ENCODE peak calls at places on chromosome 21, in five cellular contexts. T, X, V, R and O are unnamed samples.

GRCh38 chr21:46183910-46184624 is at the start of gene SPATC1L:
- DNase-seq in X (peak; percentile 83), R (peak; percentile 61), V (peak; percentile 42), T (peak; percentile 73), O (peak; percentile 46)

GRCh38 chr21:46120301-46121285 is 22.7 kb downstream of the COL6A2 start:
- DNase-seq in V (no peak), X (peak; percentile 26), R (peak; percentile 3), T (no peak), O (no peak)

GRCh38 chr21:35096959-35097358 is 47.9 kb upstream of the RUNX1 start:
- DNase-seq in T (no peak), V (no peak), R (no peak), X (no peak), O (no peak)

GRCh38 chr21:34883501-34884271 is 165.4 kb downstream of the RUNX1 start:
- DNase-seq in R (no peak), T (no peak), X (no peak), V (no peak), O (no peak)

GRCh38 chr21:29508311-29508710 is 209.6 kb downstream of the BACH1 start:
- DNase-seq in V (no peak), X (no peak), T (no peak), R (no peak), O (no peak)

GRCh38 chr21:16535100-16535418 is 805.3 kb downstream of the USP25 start:
- DNase-seq in X (peak; percentile 86), R (peak; percentile 85), T (no peak), V (peak; percentile 59), O (no peak)

GRCh38 chr21:26966360-26966977 is 419 bp downstream of the ADAMTS5 start:
- DNase-seq in R (no peak), T (no peak), X (peak; percentile 28), V (no peak), O (no peak)

GRCh38 chr21:15414057-15414456 is 315.7 kb upstream of the USP25 start:
- DNase-seq in V (no peak), T (peak; percentile 68), R (no peak), X (no peak), O (no peak)

GRCh38 chr21:30072496-30072895 is 94.1 kb downstream of the CLDN17 start:
- DNase-seq in R (peak; percentile 8), V (no peak), X (no peak), T (peak; percentile 29), O (no peak)

GRCh38 chr21:43794311-43794710 is 4.9 kb downstream of the RRP1 start:
- DNase-seq in R (no peak), X (no peak), T (no peak), V (no peak), O (no peak)

GRCh38 chr21:43794857-43795256 is 5.5 kb downstream of the RRP1 start:
- DNase-seq in R (no peak), X (no peak), V (no peak), T (no peak), O (no peak)

GRCh38 chr21:43793243-43793642 is 3.9 kb downstream of the RRP1 start:
- DNase-seq in V (no peak), X (no peak), T (no peak), R (no peak), O (no peak)

GRCh38 chr21:43790053-43790524 is 712 bp downstream of the RRP1 start:
- DNase-seq in X (no peak), R (no peak), T (no peak), V (no peak), O (no peak)

GRCh38 chr21:43792406-43792805 is 3.0 kb downstream of the RRP1 start:
- DNase-seq in X (no peak), V (no peak), T (no peak), R (no peak), O (no peak)
- H3K36me3 ChIP-seq in X (no peaks in the 10 kb centered on the region), V (peaks cover 6% of the 10 kb centered on the region), T (peaks cover 46% of the 10 kb centered on the region), R (peaks cover 62% of the 10 kb centered on the region), O (peaks cover 77% of the 10 kb centered on the region)

DNA sequence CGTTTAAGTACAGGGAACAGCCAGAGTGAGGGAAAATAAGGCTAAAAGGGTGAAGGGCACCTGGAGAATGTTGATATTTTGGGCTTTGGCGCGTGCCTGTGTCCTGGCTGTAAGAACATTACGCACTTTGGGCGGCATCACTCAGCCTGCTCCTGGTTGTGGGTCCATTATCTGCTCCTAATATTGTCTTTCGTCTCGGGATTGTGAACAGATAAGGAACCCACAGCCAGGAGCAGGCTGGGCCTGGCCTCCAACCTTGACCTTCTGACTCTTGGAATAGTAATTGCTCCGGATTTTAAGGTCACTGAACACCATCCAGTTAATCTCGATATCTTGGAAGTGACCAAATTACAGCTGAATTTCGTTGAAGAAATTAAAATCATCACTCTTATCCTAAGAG is 61.9 kb downstream of the TCP10L start:
- DNase-seq in X (no peak), R (no peak), T (no peak), V (no peak), O (no peak)
- H3K27ac ChIP-seq in X (peak overlapping the region; percentile 10), R (peak overlapping the region; percentile 50), T (no peak overlapping the region), V (no peak overlapping the region), O (no peak overlapping the region)

GRCh38 chr21:42237577-42237976 is 18.6 kb downstream of the ABCG1 start:
- DNase-seq in T (no peak), R (no peak), X (no peak), V (no peak), O (peak; percentile 36)
- H3K4me1 ChIP-seq in T (peaks cover 46% of the 10 kb centered on the region), R (peaks cover 61% of the 10 kb centered on the region), X (peaks cover 61% of the 10 kb centered on the region), V (peaks cover 35% of the 10 kb centered on the region), O (peaks cover 95% of the 10 kb centered on the region)

GRCh38 chr21:44490816-44491215 is 35.5 kb downstream of the LRRC3 start:
- DNase-seq in X (no peak), T (no peak), V (no peak), R (no peak), O (no peak)
- H3K36me3 ChIP-seq in X (no peaks in the 10 kb centered on the region), T (no peaks in the 10 kb centered on the region), V (no peaks in the 10 kb centered on the region), R (no peaks in the 10 kb centered on the region), O (no peaks in the 10 kb centered on the region)

DNA sequence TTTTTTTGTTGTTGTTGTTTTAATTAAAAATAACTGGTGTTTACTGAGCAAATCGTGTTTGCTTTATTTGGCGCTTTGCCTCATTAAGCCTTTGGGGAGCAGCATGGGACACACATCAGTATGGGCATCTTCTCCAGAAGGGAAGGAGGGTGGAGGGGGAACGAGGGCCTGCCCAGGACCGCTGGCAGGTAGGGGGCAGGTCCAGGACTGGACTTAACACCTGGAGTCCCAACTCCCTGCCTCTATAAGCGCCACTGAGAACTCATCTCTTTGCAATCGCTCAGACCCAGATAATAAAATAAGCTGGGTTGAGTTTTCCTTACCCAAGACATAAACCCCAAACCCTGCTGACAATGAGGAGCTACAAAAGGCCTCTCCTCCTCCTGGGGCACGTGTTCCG is 15.1 kb downstream of the ABCG1 start:
- DNase-seq in T (no peak), V (no peak), X (no peak), R (no peak), O (no peak)
- H3K27ac ChIP-seq in T (peak overlapping the region; percentile 86), V (no peak overlapping the region), X (peak overlapping the region; percentile 60), R (peak overlapping the region; percentile 67), O (peak overlapping the region; percentile 99)

GRCh38 chr21:44052071-44052829 is 40.1 kb downstream of the TRAPPC10 start:
- DNase-seq in V (no peak), X (no peak), R (no peak), T (no peak), O (no peak)
- H3K4me1 ChIP-seq in V (peaks cover 10% of the 10 kb centered on the region), X (peaks cover 41% of the 10 kb centered on the region), R (peaks cover 12% of the 10 kb centered on the region), T (no peaks in the 10 kb centered on the region), O (peaks cover 7% of the 10 kb centered on the region)

GRCh38 chr21:37168666-37169065 is 95.6 kb downstream of the TTC3 start:
- DNase-seq in T (no peak), R (no peak), V (no peak), X (no peak), O (no peak)
- H3K36me3 ChIP-seq in T (peaks cover 7% of the 10 kb centered on the region), R (peaks cover 73% of the 10 kb centered on the region), V (no peaks in the 10 kb centered on the region), X (peaks cover 5% of the 10 kb centered on the region), O (peaks cover 69% of the 10 kb centered on the region)

DNA sequence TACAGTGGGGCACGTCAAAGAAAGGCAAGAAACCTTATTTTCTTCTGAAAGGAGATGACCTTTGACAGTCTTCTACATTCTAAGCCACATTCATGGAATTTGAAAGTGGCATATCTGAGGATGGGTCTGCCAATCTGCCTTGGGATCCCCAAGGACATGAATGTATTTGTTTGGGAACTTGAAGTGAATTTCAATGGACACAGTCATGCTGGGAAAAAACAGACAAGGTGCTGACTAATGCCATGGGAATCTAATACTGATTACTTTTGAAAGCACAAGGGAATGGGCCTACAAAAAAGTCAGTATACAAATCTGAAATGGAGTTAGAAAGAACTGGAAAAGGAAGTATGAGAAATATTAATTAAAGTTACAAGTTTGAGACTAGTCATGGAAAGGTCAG is 128.8 kb downstream of the KCNJ6 start:
- DNase-seq in V (no peak), R (no peak), X (no peak), T (no peak), O (no peak)
- H3K27ac ChIP-seq in V (no peak overlapping the region), R (no peak overlapping the region), X (no peak overlapping the region), T (no peak overlapping the region), O (no peak overlapping the region)

GRCh38 chr21:33217168-33217567 is 12.6 kb upstream of the IFNAR2 start:
- DNase-seq in R (no peak), V (no peak), X (no peak), T (no peak), O (no peak)
- H3K4me1 ChIP-seq in R (peaks cover under 1% of the 10 kb centered on the region), V (no peaks in the 10 kb centered on the region), X (peaks cover 8% of the 10 kb centered on the region), T (peaks cover 39% of the 10 kb centered on the region), O (peaks cover 72% of the 10 kb centered on the region)